ENCODE peak calls at places on chromosomes 2 and 18, in five cellular contexts. U is HCT116, V is SK-N-SH, T is left ventricle myocardium inferior, C is small intestine. N is an unnamed sample.
A peak's percentile ranks its signal among the peaks of the same experiment; 100 is the strongest.

GRCh38 chr2:73907840-73908452 is 15.1 kb downstream of the ACTG2 start:
- DNase-seq in U (no peak), V (no peak), T (no peak), C (peak; percentile 39), N (peak; percentile 72)

GRCh38 chr2:203327582-203327917 is 644 bp upstream of the ABI2 start:
- DNase-seq in U (no peak), V (peak; percentile 52), T (no peak), C (no peak), N (no peak)

GRCh38 chr2:55961318-55961911 is 37.8 kb upstream of the EFEMP1 start:
- DNase-seq in U (peak; percentile 50), V (peak; percentile 17), T (no peak), C (peak; percentile 42), N (peak; percentile 27)

GRCh38 chr18:23857756-23858155 is 156.8 kb upstream of the TTC39C start:
- DNase-seq in U (no peak), V (no peak), T (no peak), C (no peak), N (no peak)

GRCh38 chr2:20232837-20233207 is 7.9 kb upstream of the SDC1 start:
- DNase-seq in U (no peak), V (no peak), T (no peak), C (no peak), N (peak; percentile 21)

GRCh38 chr2:48940606-48941005 is 185.1 kb upstream of the LHCGR start:
- DNase-seq in U (no peak), V (peak; percentile 30), T (no peak), C (no peak), N (no peak)

GRCh38 chr2:127721311-127721977 is 20.1 kb downstream of the SFT2D3 start:
- DNase-seq in U (no peak), V (no peak), T (no peak), C (no peak), N (no peak)

GRCh38 chr2:161913865-161914264 is 160.2 kb downstream of the DPP4 start:
- DNase-seq in U (peak; percentile 21), V (no peak), T (no peak), C (no peak), N (no peak)

GRCh38 chr2:148932536-148932935 is 57.5 kb downstream of the KIF5C start:
- DNase-seq in U (no peak), V (no peak), T (no peak), C (no peak), N (no peak)

GRCh38 chr18:67652296-67652695 is 135.8 kb upstream of the DSEL start:
- DNase-seq in U (no peak), V (peak; percentile 17), T (no peak), C (no peak), N (no peak)

GRCh38 chr2:214265991-214266489 is 144.8 kb upstream of the VWC2L start:
- DNase-seq in U (no peak), V (no peak), T (no peak), C (no peak), N (no peak)

GRCh38 chr2:190443778-190444481 is 35.8 kb downstream of the MFSD6 start:
- DNase-seq in U (no peak), V (peak; percentile 34), T (no peak), C (no peak), N (no peak)

GRCh38 chr2:71665168-71666093 is 212.1 kb downstream of the DYSF start:
- DNase-seq in U (no peak), V (no peak), T (no peak), C (no peak), N (no peak)

GRCh38 chr18:6313427-6313826 is 101.3 kb downstream of the L3MBTL4 start:
- DNase-seq in U (no peak), V (no peak), T (no peak), C (no peak), N (no peak)

GRCh38 chr18:69002233-69002632 is 204.4 kb downstream of the CCDC102B start:
- DNase-seq in U (peak; percentile 1), V (peak; percentile 4), T (no peak), C (no peak), N (peak; percentile 10)

GRCh38 chr18:6757966-6758365 is 28.4 kb downstream of the ARHGAP28 start:
- DNase-seq in U (no peak), V (no peak), T (no peak), C (no peak), N (no peak)

GRCh38 chr2:99698896-99699295 is 209.1 kb upstream of the REV1 start:
- DNase-seq in U (no peak), V (no peak), T (no peak), C (no peak), N (no peak)

GRCh38 chr18:73407506-73407905 is 539.7 kb upstream of the NETO1 start:
- DNase-seq in U (no peak), V (no peak), T (no peak), C (no peak), N (no peak)

GRCh38 chr2:112542974-112543760 is 902 bp downstream of the POLR1B start:
- DNase-seq in U (peak; percentile 13), V (peak; percentile 39), T (no peak), C (peak; percentile 17), N (peak; percentile 40)

GRCh38 chr2:46248171-46248570 is 49.0 kb upstream of the EPAS1 start:
- DNase-seq in U (no peak), V (no peak), T (no peak), C (no peak), N (no peak)

GRCh38 chr18:74331404-74331803 is 15.8 kb downstream of the C18orf63 start:
- DNase-seq in U (peak; percentile 18), V (peak; percentile 33), T (no peak), C (peak; percentile 18), N (peak; percentile 4)

GRCh38 chr18:51345848-51346391 is 148.4 kb upstream of the MEX3C start:
- DNase-seq in U (no peak), V (no peak), T (no peak), C (no peak), N (no peak)

GRCh38 chr2:231189571-231190495 is 8.6 kb upstream of the ARMC9 start:
- DNase-seq in U (no peak), V (no peak), T (peak; percentile 62), C (no peak), N (peak; percentile 47)

GRCh38 chr2:112480540-112481049 is 1.4 kb upstream of the TTL start:
- DNase-seq in U (no peak), V (peak; percentile 58), T (no peak), C (peak; percentile 23), N (peak; percentile 61)

GRCh38 chr2:141331127-141331526 is 799.7 kb downstream of the LRP1B start:
- DNase-seq in U (no peak), V (no peak), T (no peak), C (no peak), N (no peak)
- H3K36me3 ChIP-seq in U (no peaks in the 10 kb centered on the region), V (no peaks in the 10 kb centered on the region), T (no peaks in the 10 kb centered on the region), C (no peaks in the 10 kb centered on the region), N (no peaks in the 10 kb centered on the region)

DNA sequence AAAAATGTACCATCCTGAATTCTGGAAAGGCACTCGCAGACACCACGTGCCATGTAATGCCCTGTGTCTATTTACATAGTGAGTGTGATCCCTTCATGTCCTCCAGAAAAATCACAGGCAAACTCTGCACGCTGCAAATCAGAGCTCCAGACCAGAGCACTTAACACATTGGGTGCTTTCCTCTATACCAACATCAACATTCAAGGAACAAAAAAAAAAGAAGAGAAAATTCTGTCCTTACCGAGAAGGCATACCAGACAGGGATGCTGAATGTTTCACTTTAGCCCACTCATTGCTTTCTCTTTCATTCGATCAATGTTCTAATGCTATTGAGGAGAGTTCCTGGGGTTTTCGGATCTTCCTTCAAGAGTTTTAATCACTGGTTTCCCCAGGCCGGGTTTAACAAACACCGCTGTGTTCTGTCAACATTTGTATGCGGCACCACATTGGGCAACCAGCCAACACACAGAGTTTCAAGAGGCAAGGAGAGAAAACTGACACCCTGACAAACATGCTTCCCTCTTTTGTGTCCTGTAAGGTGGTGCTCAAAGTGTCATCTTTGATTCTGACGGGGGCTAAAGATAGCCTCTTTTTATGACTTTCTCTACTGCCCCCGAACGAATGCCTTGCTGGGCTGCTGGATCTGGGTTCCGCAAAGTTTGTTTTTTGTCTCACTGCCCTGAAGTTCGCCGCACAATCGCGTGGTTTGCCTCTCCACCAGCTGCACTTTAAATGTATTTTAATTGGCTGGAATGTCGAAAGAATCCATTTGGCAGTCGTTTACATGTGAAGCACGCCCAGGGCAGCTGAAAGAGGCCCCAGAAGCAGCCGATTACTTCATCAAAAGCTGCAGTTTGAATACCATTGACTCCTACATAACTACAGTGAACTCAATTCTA is 106.4 kb upstream of the NCKAP5 start:
- DNase-seq in U (no peak), V (no peak), T (peak; percentile 38), C (peak; percentile 2), N (peak; percentile 28)
- H3K27me3 ChIP-seq in U (no peaks in the 10 kb centered on the region), V (no peaks in the 10 kb centered on the region), T (no peaks in the 10 kb centered on the region), C (no peaks in the 10 kb centered on the region), N (no peaks in the 10 kb centered on the region)

GRCh38 chr2:101023327-101024107 is 21.4 kb downstream of the RPL31 start:
- DNase-seq in U (no peak), V (no peak), T (no peak), C (no peak), N (no peak)

GRCh38 chr2:101030866-101031554 is 28.9 kb downstream of the RPL31 start:
- DNase-seq in U (no peak), V (no peak), T (no peak), C (no peak), N (no peak)

GRCh38 chr2:101026253-101026701 is 24.2 kb downstream of the RPL31 start:
- DNase-seq in U (no peak), V (no peak), T (no peak), C (no peak), N (peak; percentile 59)

GRCh38 chr2:101027852-101028251 is 25.8 kb downstream of the RPL31 start:
- DNase-seq in U (no peak), V (no peak), T (no peak), C (no peak), N (no peak)

GRCh38 chr2:101026923-101027469 is 24.9 kb downstream of the RPL31 start:
- DNase-seq in U (no peak), V (no peak), T (no peak), C (no peak), N (peak; percentile 36)
- H3K36me3 ChIP-seq in U (peaks cover 23% of the 10 kb centered on the region), V (no peaks in the 10 kb centered on the region), T (peaks cover 87% of the 10 kb centered on the region), C (peaks cover 3% of the 10 kb centered on the region), N (peaks cover 10% of the 10 kb centered on the region)

GRCh38 chr2:219508933-219509779 is 5.1 kb upstream of the ASIC4 start:
- DNase-seq in U (no peak), V (peak; percentile 60), T (no peak), C (no peak), N (peak; percentile 79)

GRCh38 chr2:219511547-219512325 is 2.5 kb upstream of the ASIC4 start:
- DNase-seq in U (no peak), V (peak; percentile 75), T (no peak), C (no peak), N (peak; percentile 76)

GRCh38 chr2:219508444-219508734 is 5.9 kb upstream of the ASIC4 start:
- DNase-seq in U (no peak), V (peak; percentile 27), T (no peak), C (no peak), N (no peak)

GRCh38 chr2:219510512-219511135 is 3.7 kb upstream of the ASIC4 start:
- DNase-seq in U (no peak), V (no peak), T (no peak), C (no peak), N (peak; percentile 75)

DNA sequence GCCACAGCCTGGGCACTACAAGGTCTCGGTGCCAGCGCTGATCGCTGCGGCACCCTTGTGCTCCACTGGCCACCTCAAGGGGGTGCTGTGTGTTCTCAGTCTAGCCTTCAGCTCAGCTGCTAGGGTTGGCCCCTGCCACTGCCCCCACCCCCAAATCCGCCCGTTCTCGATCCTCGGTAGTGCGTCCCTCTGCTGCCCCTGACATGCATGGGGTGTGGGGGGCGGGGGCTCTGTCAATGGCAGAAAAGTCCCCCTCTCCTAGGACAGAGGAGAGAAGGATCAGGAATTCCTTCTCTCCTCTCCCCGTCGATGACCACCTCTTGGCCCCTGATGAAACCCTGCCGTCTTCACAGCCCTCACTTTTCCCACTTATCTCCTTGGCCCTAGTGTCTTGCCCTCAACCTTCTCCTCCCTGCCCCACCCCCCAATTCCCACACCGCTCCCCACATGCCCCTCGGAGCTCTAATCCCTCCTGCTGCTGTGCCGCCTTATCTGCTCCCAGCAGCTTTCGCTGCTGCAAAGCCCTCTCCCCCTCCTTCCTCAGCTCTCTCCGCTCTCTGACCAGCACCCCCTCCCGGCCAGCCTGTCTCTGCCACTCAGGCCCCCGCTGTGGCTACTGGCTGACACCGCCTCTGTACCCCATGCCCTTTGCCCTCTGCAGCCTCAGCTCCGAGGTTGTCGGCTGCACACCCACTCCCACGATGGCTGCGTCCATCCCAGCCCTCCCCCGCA is 4.3 kb upstream of the ASIC4 start:
- DNase-seq in U (no peak), V (peak; percentile 83), T (peak; percentile 51), C (peak; percentile 43), N (peak; percentile 96)
- H3K27me3 ChIP-seq in U (no peaks in the 10 kb centered on the region), V (peaks cover 21% of the 10 kb centered on the region), T (peaks cover 58% of the 10 kb centered on the region), C (peaks cover 11% of the 10 kb centered on the region), N (peaks cover 38% of the 10 kb centered on the region)